ENCODE peak calls at places on chromosomes 7 and 10, in four cellular contexts. F, I, Q and V are unnamed samples.

GRCh38 chr10:48648172-48648942 is 36.3 kb upstream of the WDFY4 start:
- DNase-seq in F (no peak), I (peak), Q (no peak), V (no peak)

GRCh38 chr7:87341441-87341840 is 4.0 kb upstream of the CROT start:
- DNase-seq in F (no peak), I (no peak), Q (no peak), V (no peak)

GRCh38 chr10:31345886-31346285 is 26.9 kb downstream of the ZEB1 start:
- DNase-seq in F (no peak), I (no peak), Q (no peak), V (no peak)

GRCh38 chr7:121563177-121563576 is 167.1 kb upstream of the FAM3C start:
- DNase-seq in F (no peak), I (no peak), Q (no peak), V (no peak)

GRCh38 chr10:22560391-22561239 is 153.8 kb downstream of the PIP4K2A start:
- DNase-seq in F (no peak), I (no peak), Q (no peak), V (no peak)

GRCh38 chr10:80539421-80539999 is 1.8 kb downstream of the SH2D4B start:
- DNase-seq in F (no peak), I (peak), Q (no peak), V (peak)

GRCh38 chr10:10818082-10818481 is 199.6 kb upstream of the CELF2 start:
- DNase-seq in F (no peak), I (no peak), Q (no peak), V (no peak)

GRCh38 chr10:94005050-94005449 is 11.3 kb downstream of the PLCE1 start:
- DNase-seq in F (no peak), I (no peak), Q (peak), V (peak)

GRCh38 chr7:74284781-74285259 is 4.4 kb upstream of the CLIP2 start:
- DNase-seq in F (no peak), I (no peak), Q (no peak), V (peak)

GRCh38 chr10:70381491-70382421 is 669 bp downstream of the LRRC20 start:
- DNase-seq in F (peak), I (no peak), Q (no peak), V (peak)

DNA sequence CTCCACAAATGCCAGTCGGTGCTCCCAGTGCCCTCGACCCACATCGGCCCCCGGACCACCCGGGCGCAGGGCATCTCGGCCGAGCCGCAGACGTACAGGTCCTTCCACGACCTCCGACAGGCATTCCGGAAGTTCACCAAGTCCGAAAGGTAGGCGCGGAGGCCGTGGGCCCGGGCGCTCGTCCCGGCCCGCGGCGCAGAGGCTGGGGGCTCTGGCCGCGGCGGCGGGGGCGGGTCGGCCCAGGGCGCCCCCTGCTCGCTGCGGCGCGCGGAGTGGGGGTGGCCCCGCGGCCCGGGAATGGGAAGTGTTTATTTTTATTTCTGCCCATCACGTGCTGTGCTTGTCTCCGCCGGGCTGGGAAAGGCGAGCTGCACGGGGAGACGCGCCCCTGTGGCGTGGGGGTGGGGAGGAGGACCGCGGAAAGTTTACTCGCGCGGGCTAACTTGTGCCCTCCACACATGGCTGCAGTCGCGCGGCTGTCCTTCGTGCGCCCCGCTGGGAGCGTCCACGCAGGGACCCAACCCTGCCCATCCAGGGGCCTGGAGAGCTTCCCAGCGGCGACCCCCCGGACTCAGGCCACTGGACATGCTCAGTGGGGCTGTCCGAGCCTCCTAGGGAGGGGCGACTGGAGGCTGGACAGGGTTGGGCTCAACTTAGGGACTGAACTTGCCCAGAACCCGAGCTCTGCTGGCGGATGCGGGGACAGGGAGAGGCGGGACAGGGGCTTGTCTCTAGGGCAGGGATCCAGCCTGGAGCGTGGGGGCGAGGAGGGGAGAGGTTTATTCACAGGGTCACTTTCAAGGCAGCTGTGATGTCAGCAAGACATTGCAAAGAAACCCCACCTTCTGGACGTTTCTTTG is 82.6 kb upstream of the PRKG1 start:
- DNase-seq in F (peak), I (no peak), Q (peak), V (peak)
- TF ChIP-seq POLR2A in F (no peak), I (no peak), Q (no peak), V (peak)

GRCh38 chr10:100008708-100009282 is 952 bp downstream of the DNMBP start:
- DNase-seq in F (no peak), I (no peak), Q (no peak), V (no peak)

GRCh38 chr10:100009283-100009792 is 409 bp downstream of the DNMBP start:
- DNase-seq in F (peak), I (no peak), Q (peak), V (peak)

GRCh38 chr10:100006241-100006886 is 3.4 kb downstream of the DNMBP start:
- DNase-seq in F (no peak), I (no peak), Q (no peak), V (no peak)

GRCh38 chr10:100008142-100008522 is 1.6 kb downstream of the DNMBP start:
- DNase-seq in F (no peak), I (no peak), Q (no peak), V (no peak)

GRCh38 chr10:100007239-100008141 is 2.3 kb downstream of the DNMBP start:
- DNase-seq in F (no peak), I (no peak), Q (no peak), V (no peak)
- TF ChIP-seq POLR2A in F (no peak), I (no peak), Q (no peak), V (no peak)

GRCh38 chr10:89252225-89252585 is 630 bp upstream of the LIPA start:
- DNase-seq in F (no peak), I (no peak), Q (no peak), V (no peak)

GRCh38 chr10:89250814-89251416 is 660 bp downstream of the LIPA start:
- DNase-seq in F (no peak), I (no peak), Q (no peak), V (no peak)

GRCh38 chr10:89249066-89249465 is 2.5 kb downstream of the LIPA start:
- DNase-seq in F (no peak), I (no peak), Q (no peak), V (no peak)

GRCh38 chr10:89256338-89256737 is 4.8 kb upstream of the LIPA start:
- DNase-seq in F (no peak), I (no peak), Q (no peak), V (no peak)

DNA sequence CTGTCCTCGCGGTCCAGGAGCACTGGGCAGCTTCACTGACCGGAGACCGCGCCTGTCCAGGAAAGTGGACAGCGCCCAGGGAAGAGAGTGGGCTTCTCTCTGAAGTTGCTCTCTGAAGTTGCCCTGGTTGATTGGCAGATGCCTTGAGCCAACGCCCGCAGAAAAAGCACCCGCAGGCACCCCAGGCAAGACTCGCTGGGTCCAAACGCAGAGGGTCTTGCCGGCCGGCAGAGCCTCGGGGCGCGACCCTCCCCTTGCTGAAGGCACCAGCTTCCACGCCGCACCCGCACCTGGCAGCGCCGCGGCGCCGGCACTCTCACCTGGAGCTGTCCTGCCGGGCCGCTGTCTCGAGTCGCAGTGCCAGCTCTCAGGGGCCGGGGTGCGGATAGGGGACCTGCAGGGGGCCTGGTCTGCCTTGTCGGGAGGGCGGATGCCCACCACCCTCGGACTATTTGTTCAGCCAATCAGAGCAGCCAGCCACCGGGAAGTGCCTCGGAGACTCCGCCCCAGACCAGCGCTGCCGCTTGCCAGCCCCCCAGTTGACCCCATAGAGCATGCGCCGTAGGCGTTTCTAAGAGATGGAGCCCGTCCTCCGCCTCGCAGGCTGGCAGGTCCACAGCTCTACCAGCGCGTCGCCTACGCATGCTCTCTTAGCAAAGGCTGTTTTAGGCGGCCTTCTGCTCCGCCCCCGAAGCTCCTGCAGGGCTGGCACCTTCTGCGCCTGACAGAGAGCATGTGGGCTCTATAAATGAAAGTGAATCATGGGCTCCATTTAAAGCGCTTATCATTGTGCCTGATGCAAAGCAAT is at the start of gene LIPA:
- DNase-seq in F (peak), I (peak), Q (peak), V (peak)
- TF ChIP-seq POLR2A in F (peak), I (no peak), Q (peak), V (peak)

GRCh38 chr10:91525939-91526712 is 106.7 kb downstream of the PPP1R3C start:
- DNase-seq in F (peak), I (no peak), Q (no peak), V (no peak)

GRCh38 chr10:91517394-91517793 is 107.2 kb downstream of the HECTD2 start:
- DNase-seq in F (no peak), I (no peak), Q (no peak), V (no peak)

GRCh38 chr10:91520657-91521056 is 110.5 kb downstream of the HECTD2 start:
- DNase-seq in F (no peak), I (no peak), Q (no peak), V (no peak)

GRCh38 chr10:91519899-91520514 is 109.9 kb downstream of the HECTD2 start:
- DNase-seq in F (no peak), I (no peak), Q (peak), V (no peak)

DNA sequence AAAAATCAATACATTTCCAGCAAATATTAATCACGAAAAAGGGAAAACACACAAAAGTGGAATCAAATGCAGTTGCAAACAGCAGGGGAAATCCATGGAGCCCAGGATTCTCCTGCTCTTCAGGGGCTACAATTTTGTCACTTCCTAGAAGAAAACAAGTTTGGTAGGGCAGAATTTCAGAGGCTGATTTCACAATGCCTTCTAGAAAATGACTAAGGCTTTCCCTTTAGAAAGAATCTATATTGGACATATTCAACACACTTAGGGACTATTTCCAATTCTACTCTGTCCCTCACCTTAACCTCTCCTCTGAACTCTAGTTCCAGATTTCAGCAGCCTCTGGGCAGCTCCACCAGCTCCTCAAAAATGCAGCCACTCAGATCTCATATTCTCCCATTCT is 111.3 kb downstream of the HECTD2 start:
- DNase-seq in F (no peak), I (no peak), Q (no peak), V (no peak)
- TF ChIP-seq POLR2A in F (no peak), I (no peak), Q (no peak), V (no peak)

GRCh38 chr7:155225095-155225494 is 72.6 kb upstream of the INSIG1 start:
- DNase-seq in F (no peak), I (no peak), Q (no peak), V (no peak)

GRCh38 chr7:155227788-155228458 is 69.8 kb upstream of the INSIG1 start:
- DNase-seq in F (no peak), I (no peak), Q (no peak), V (no peak)

GRCh38 chr7:155225516-155225915 is 72.2 kb upstream of the INSIG1 start:
- DNase-seq in F (no peak), I (no peak), Q (no peak), V (no peak)

GRCh38 chr7:155227004-155227787 is 70.5 kb upstream of the INSIG1 start:
- DNase-seq in F (no peak), I (no peak), Q (no peak), V (no peak)

DNA sequence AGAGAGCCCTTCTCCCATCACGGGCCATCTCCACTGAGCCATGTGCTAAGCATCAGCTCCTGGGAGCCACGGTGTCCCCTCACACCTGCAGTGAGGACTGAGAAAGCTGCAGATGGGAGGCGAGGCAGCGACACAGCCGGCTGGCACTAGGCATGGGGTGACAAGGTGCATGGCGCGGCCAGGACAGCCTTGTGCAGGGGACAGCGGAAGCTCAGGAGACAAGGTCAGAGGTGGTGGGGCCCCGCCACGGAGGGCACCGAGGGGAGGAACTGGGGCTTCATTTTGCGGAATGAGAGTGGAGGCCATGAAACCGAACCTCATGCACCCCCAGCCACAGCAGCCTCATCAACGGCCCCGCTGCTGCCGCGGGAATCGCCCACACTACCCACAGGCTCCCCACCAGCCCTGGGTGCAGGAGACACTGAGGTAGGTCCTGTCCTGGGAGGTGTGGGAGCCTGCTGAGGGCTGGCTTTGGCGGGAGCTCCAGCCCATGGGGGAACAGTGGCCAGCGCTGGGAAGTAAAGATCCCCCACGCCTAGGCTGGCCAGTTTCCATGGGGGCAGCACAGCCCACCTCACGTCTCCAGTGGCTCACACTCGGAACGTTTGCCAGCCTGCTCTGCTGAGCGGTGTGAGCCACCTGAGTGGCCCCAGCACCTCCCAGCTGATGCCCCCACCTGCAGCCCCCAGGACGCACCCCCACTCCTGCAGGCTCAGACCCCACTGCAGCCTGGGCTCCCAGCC is 71.2 kb upstream of the INSIG1 start:
- DNase-seq in F (no peak), I (no peak), Q (no peak), V (no peak)
- TF ChIP-seq POLR2A in F (no peak), I (no peak), Q (no peak), V (no peak)